ENCODE peak calls at places on chromosomes 11 and 22, in nine cellular contexts. E, A, M, N, R, Y, F, B and H are unnamed samples.

GRCh38 chr11:28697920-28698827 is 590.0 kb downstream of the METTL15 start:
- DNase-seq in A (peak), R (peak), F (no peak), N (peak), Y (peak), M (peak), B (no peak), E (peak), H (no peak)

GRCh38 chr11:69511358-69512015 is 30.0 kb downstream of the LINC01488 start:
- DNase-seq in F (no peak), A (no peak), N (peak), M (no peak), B (no peak), R (no peak), Y (no peak), E (peak), H (no peak)

GRCh38 chr22:50191041-50191740 is 5.5 kb downstream of the TRABD start:
- DNase-seq in M (no peak), B (peak), F (no peak), E (peak), R (no peak), N (no peak), Y (no peak), A (no peak), H (peak)

GRCh38 chr22:40509401-40510134 is 127.0 kb downstream of the MRTFA start:
- DNase-seq in F (peak), N (peak), B (no peak), Y (no peak), E (peak), M (no peak), R (no peak), A (peak), H (no peak)

GRCh38 chr22:30892286-30892685 is 76.3 kb downstream of the MORC2 start:
- DNase-seq in N (no peak), M (no peak), A (peak), Y (no peak), E (no peak), R (no peak), B (no peak), F (no peak), H (no peak)

GRCh38 chr11:103078710-103079109 is 13.2 kb downstream of the DCUN1D5 start:
- DNase-seq in A (no peak), B (no peak), Y (no peak), F (no peak), N (no peak), M (no peak), R (no peak), E (no peak), H (no peak)

GRCh38 chr11:58058276-58059010 is 27.7 kb downstream of the OR6Q1 start:
- DNase-seq in E (peak), Y (peak), F (no peak), B (no peak), A (no peak), R (peak), N (peak), M (no peak), H (no peak)

GRCh38 chr22:35804421-35804820 is 86.7 kb downstream of the APOL5 start:
- DNase-seq in R (no peak), F (no peak), N (no peak), E (no peak), A (no peak), M (no peak), B (no peak), Y (peak), H (no peak)

GRCh38 chr11:132674161-132674560 is 858.1 kb downstream of the OPCML start:
- DNase-seq in Y (peak), E (no peak), R (no peak), M (no peak), F (no peak), N (no peak), A (no peak), B (no peak), H (no peak)

GRCh38 chr11:107859459-107860239 is 1.1 kb upstream of the SLC35F2 start:
- DNase-seq in F (no peak), N (peak), A (peak), R (peak), E (peak), B (no peak), Y (peak), M (no peak), H (no peak)

GRCh38 chr11:102783016-102783415 is 2.6 kb upstream of the MMP10 start:
- DNase-seq in E (no peak), A (no peak), M (no peak), N (no peak), R (peak), Y (peak), B (no peak), F (no peak), H (no peak)

GRCh38 chr11:76207642-76208378 is 1.5 kb upstream of the WNT11 start:
- DNase-seq in F (peak), Y (peak), E (peak), A (peak), N (peak), B (peak), R (peak), M (peak), H (peak)

GRCh38 chr11:15119826-15120225 is 5.1 kb downstream of the INSC start:
- DNase-seq in F (no peak), Y (no peak), A (no peak), M (no peak), N (peak), R (peak), B (no peak), E (no peak), H (no peak)

GRCh38 chr11:31995031-31995430 is 95.8 kb upstream of the RCN1 start:
- DNase-seq in F (no peak), N (no peak), R (no peak), B (no peak), Y (peak), A (no peak), E (no peak), M (no peak), H (no peak)